ENCODE peak calls at places on chromosomes 11 and 22, in five cellular contexts. L, C, A, J and B are unnamed samples.

GRCh38 chr22:38276161-38276560 is 3.4 kb upstream of the TMEM184B start:
- DNase-seq in L (no peak), C (no peak), A (no peak), J (no peak), B (no peak)

GRCh38 chr11:86517557-86517956 is 142.9 kb downstream of the CCDC81 start:
- DNase-seq in L (no peak), C (peak), A (no peak), J (no peak), B (no peak)

GRCh38 chr11:6629892-6630631 is 10.8 kb upstream of the TPP1 start:
- DNase-seq in L (no peak), C (no peak), A (no peak), J (no peak), B (no peak)

GRCh38 chr11:119741369-119742262 is 12.6 kb upstream of the NECTIN1 start:
- DNase-seq in L (no peak), C (peak), A (no peak), J (no peak), B (no peak)

GRCh38 chr11:2531277-2531986 is 86.6 kb downstream of the KCNQ1 start:
- DNase-seq in L (peak), C (peak), A (no peak), J (peak), B (peak)

GRCh38 chr11:2904153-2905052 is 18.8 kb upstream of the CDKN1C start:
- DNase-seq in L (no peak), C (peak), A (no peak), J (no peak), B (no peak)

GRCh38 chr11:8661036-8661435 is 21.4 kb downstream of the TRIM66 start:
- DNase-seq in L (no peak), C (no peak), A (no peak), J (no peak), B (no peak)

GRCh38 chr22:29587938-29588699 is 7.2 kb upstream of the NIPSNAP1 start:
- DNase-seq in L (no peak), C (peak), A (no peak), J (no peak), B (peak)

GRCh38 chr11:6027501-6027900 is 3.1 kb downstream of the OR56A1 start:
- DNase-seq in L (no peak), C (no peak), A (no peak), J (no peak), B (no peak)

GRCh38 chr11:43556269-43556668 is 124.3 kb upstream of the HSD17B12 start:
- DNase-seq in L (no peak), C (no peak), A (no peak), J (no peak), B (no peak)

GRCh38 chr11:120773501-120774031 is 250.3 kb upstream of the TBCEL start:
- DNase-seq in L (no peak), C (peak), A (no peak), J (no peak), B (no peak)

GRCh38 chr11:10742460-10743208 is 8.4 kb upstream of the CTR9 start:
- DNase-seq in L (no peak), C (peak), A (no peak), J (peak), B (peak)

GRCh38 chr11:2827256-2827655 is 58.3 kb downstream of the CDKN1C start:
- DNase-seq in L (no peak), C (no peak), A (no peak), J (no peak), B (no peak)

GRCh38 chr11:8775341-8776133 is 92.9 kb downstream of the RPL27A start:
- DNase-seq in L (no peak), C (peak), A (no peak), J (no peak), B (no peak)

GRCh38 chr11:9060700-9061111 is 30.7 kb downstream of the SCUBE2 start:
- DNase-seq in L (no peak), C (peak), A (no peak), J (no peak), B (no peak)

GRCh38 chr11:33775064-33775807 is 916 bp upstream of the FBXO3 start:
- DNase-seq in L (no peak), C (no peak), A (no peak), J (no peak), B (no peak)

GRCh38 chr11:45945392-45945999 is 23.0 kb downstream of the LARGE2 start:
- DNase-seq in L (no peak), C (no peak), A (no peak), J (no peak), B (no peak)

GRCh38 chr11:36253238-36253637 is 36.0 kb downstream of the COMMD9 start:
- DNase-seq in L (no peak), C (no peak), A (no peak), J (no peak), B (no peak)

GRCh38 chr11:129458756-129459535 is 83.3 kb downstream of the BARX2 start:
- DNase-seq in L (no peak), C (peak), A (no peak), J (no peak), B (no peak)

GRCh38 chr11:45930951-45931563 is 8.6 kb downstream of the LARGE2 start:
- DNase-seq in L (no peak), C (no peak), A (no peak), J (no peak), B (peak)

GRCh38 chr11:128232588-128232987 is 354.8 kb downstream of the ETS1 start:
- DNase-seq in L (no peak), C (no peak), A (no peak), J (no peak), B (no peak)

GRCh38 chr22:24339452-24339747 is 68.8 kb downstream of the SPECC1L start:
- DNase-seq in L (no peak), C (no peak), A (no peak), J (no peak), B (no peak)
- H3K4me3 ChIP-seq in L (no peak), C (no peak), A (no peak), J (no peak), B (no peak)

GRCh38 chr11:114326151-114326550 is 30.0 kb downstream of the NNMT start:
- DNase-seq in L (no peak), C (no peak), A (no peak), J (no peak), B (no peak)
- H3K4me3 ChIP-seq in L (no peak), C (no peak), A (no peak), J (no peak), B (no peak)

DNA sequence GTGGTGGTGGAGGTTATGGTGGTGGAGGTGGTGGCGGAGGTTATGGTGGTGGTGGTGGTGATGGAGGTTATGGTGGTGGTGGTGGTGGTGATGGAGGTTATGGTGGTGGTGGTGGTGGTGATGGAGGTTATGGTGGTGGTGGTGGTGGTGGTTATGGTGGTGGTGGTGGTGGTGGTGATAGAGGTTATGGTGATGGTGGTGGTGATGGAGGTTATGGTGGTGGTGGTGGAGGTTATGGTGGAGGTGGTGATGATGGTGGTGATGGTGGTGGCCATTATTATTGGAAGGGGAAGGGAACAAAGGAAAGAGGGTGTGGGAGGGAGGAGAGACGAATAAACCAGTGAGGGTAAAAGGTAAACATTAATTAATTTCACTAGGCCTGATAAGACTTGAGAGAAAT is 53.5 kb upstream of the TCF20 start:
- DNase-seq in L (no peak), C (no peak), A (no peak), J (no peak), B (no peak)
- H3K4me3 ChIP-seq in L (no peak), C (no peak), A (no peak), J (no peak), B (no peak)

DNA sequence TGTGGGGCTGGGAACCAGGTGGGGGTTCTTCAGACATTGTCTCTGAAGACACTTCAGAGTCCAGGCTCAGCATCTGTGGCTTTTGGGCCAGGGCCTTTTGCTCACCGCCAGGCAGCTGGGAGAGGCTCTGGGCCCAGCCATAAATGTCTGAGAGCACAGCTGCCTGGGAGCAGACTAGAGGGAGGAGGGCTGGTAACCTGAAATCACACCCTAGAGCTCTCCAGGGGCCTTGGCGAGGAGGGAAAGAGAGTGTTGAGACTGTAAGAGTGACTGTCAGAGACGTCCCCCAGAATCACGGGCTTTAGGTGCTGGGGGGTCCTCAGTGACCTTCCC is 4.1 kb downstream of the TRABD start:
- DNase-seq in L (no peak), C (peak), A (no peak), J (no peak), B (no peak)
- H3K4me3 ChIP-seq in L (peak), C (no peak), A (peak), J (peak), B (peak)

GRCh38 chr11:17538054-17538453 is 6.2 kb downstream of the USH1C start:
- DNase-seq in L (no peak), C (no peak), A (no peak), J (no peak), B (no peak)
- H3K4me3 ChIP-seq in L (no peak), C (no peak), A (no peak), J (no peak), B (no peak)

GRCh38 chr11:57834852-57835251 is 73.2 kb downstream of the CTNND1 start:
- DNase-seq in L (no peak), C (no peak), A (no peak), J (no peak), B (no peak)
- H3K4me3 ChIP-seq in L (no peak), C (no peak), A (no peak), J (no peak), B (no peak)

GRCh38 chr22:41395531-41396240 is 13.9 kb downstream of the TEF start:
- DNase-seq in L (no peak), C (no peak), A (no peak), J (no peak), B (no peak)

GRCh38 chr22:41397143-41397811 is 15.5 kb downstream of the TEF start:
- DNase-seq in L (no peak), C (no peak), A (no peak), J (no peak), B (no peak)

GRCh38 chr22:41398921-41399320 is 17.2 kb downstream of the TEF start:
- DNase-seq in L (no peak), C (no peak), A (no peak), J (no peak), B (no peak)

GRCh38 chr22:41394012-41394356 is 12.2 kb downstream of the TEF start:
- DNase-seq in L (no peak), C (no peak), A (no peak), J (no peak), B (no peak)
- H3K4me3 ChIP-seq in L (no peak), C (no peak), A (no peak), J (no peak), B (no peak)

GRCh38 chr22:48070083-48070482 is 1307.6 kb downstream of the TBC1D22A start:
- DNase-seq in L (no peak), C (no peak), A (no peak), J (no peak), B (no peak)

GRCh38 chr22:48070760-48071159 is 1308.3 kb downstream of the TBC1D22A start:
- DNase-seq in L (no peak), C (no peak), A (no peak), J (no peak), B (no peak)

GRCh38 chr22:48072777-48073176 is 1310.3 kb downstream of the TBC1D22A start:
- DNase-seq in L (no peak), C (no peak), A (no peak), J (no peak), B (no peak)

GRCh38 chr22:48071305-48071704 is 1308.9 kb downstream of the TBC1D22A start:
- DNase-seq in L (no peak), C (no peak), A (no peak), J (no peak), B (no peak)

DNA sequence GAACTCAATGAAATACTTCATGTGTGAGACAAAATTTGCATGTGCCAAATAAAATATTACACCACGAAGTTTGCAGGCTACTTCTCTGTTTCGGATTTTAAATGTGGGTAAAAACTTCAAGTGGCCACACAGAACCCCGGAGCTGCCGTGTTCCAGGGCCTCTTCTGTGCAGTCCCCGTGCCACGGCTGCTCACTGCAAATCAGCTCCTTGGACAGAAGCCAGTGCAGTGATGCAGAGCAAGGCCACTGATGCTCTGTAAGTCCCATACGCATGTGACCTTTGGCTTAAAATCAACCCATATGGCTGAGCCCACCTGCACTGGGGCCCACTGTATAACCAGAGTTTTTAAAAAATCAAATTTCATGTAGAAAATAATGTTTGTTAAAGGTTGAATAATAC is 1309.4 kb downstream of the TBC1D22A start:
- DNase-seq in L (no peak), C (no peak), A (no peak), J (no peak), B (no peak)
- H3K4me3 ChIP-seq in L (no peak), C (no peak), A (no peak), J (no peak), B (no peak)

GRCh38 chr11:65471410-65471762 is 27.5 kb upstream of the MALAT1 start:
- DNase-seq in L (peak), C (peak), A (no peak), J (no peak), B (no peak)
- H3K4me3 ChIP-seq in L (no peak), C (peak), A (peak), J (peak), B (peak)